ENCODE peak calls at places on chromosomes 4 and X, in ten cellular contexts. A is B cell; K is HL-60; Y is A549; M is SW480; Q is CD8-positive, alpha-beta memory T cell; T is T-helper 2 cell; F is activated naive CD8-positive, alpha-beta T cell treated with anti-CD3 and anti-CD28 coated beads, Interleukin-2, amount 10 ng/mL, durations not matched to agents 7 days and 5 days; J is RPMI8226; N is cardiac fibroblast. E is an unnamed sample.
A peak's percentile ranks its signal among the peaks of the same experiment; 100 is the strongest.

GRCh38 chrX:1717326-1717725 is 102.5 kb downstream of the ASMT start:
- DNase-seq in A (no peak), K (no peak), Y (no peak), M (no peak), Q (no peak), T (no peak), F (no peak), J (no peak), N (no peak), E (no peak)

GRCh38 chr4:25330905-25331816 is 18.6 kb downstream of the ZCCHC4 start:
- DNase-seq in A (no peak), K (no peak), Y (no peak), M (no peak), Q (no peak), T (no peak), F (no peak), J (no peak), N (no peak), E (no peak)

GRCh38 chr4:156751486-156751885 is 220.1 kb downstream of the PDGFC start:
- DNase-seq in A (no peak), K (no peak), Y (no peak), M (no peak), Q (no peak), T (no peak), F (no peak), J (no peak), N (peak; percentile 62), E (peak; percentile 34)

GRCh38 chr4:1356181-1356998 is 9.4 kb downstream of the UVSSA start:
- DNase-seq in A (peak; percentile 85), K (no peak), Y (peak; percentile 61), M (peak; percentile 46), Q (peak; percentile 22), T (peak; percentile 22), F (peak; percentile 65), J (peak; percentile 43), N (peak; percentile 64), E (no peak)

GRCh38 chrX:42546800-42547199 is 231.2 kb downstream of the PPP1R2C start:
- DNase-seq in A (no peak), K (no peak), Y (no peak), M (no peak), Q (no peak), T (no peak), F (no peak), J (no peak), N (no peak), E (no peak)

GRCh38 chr4:88211473-88212252 is 53.2 kb upstream of the ABCG2 start:
- DNase-seq in A (peak; percentile 33), K (no peak), Y (no peak), M (peak; percentile 26), Q (peak; percentile 28), T (no peak), F (no peak), J (peak; percentile 73), N (peak; percentile 63), E (peak; percentile 42)

GRCh38 chr4:89379541-89380035 is 72.0 kb upstream of the GPRIN3 start:
- DNase-seq in A (no peak), K (no peak), Y (no peak), M (no peak), Q (no peak), T (no peak), F (no peak), J (no peak), N (peak; percentile 11), E (no peak)

GRCh38 chr4:69095301-69095731 is 958 bp upstream of the UGT2B7 start:
- DNase-seq in A (no peak), K (no peak), Y (peak; percentile 37), M (no peak), Q (no peak), T (no peak), F (no peak), J (no peak), N (peak; percentile 88), E (peak; percentile 53)

GRCh38 chr4:53365121-53365485 is 758 bp downstream of the SCFD2 start:
- DNase-seq in A (no peak), K (peak; percentile 41), Y (no peak), M (peak; percentile 25), Q (no peak), T (no peak), F (no peak), J (peak; percentile 54), N (peak; percentile 28), E (no peak)

GRCh38 chr4:38509551-38509950 is 154.4 kb upstream of the KLF3 start:
- DNase-seq in A (no peak), K (no peak), Y (no peak), M (no peak), Q (peak; percentile 22), T (no peak), F (peak; percentile 48), J (no peak), N (no peak), E (no peak)

GRCh38 chr4:73092868-73093267 is 23.4 kb upstream of the COX18 start:
- DNase-seq in A (no peak), K (no peak), Y (no peak), M (no peak), Q (no peak), T (no peak), F (no peak), J (no peak), N (no peak), E (no peak)

GRCh38 chr4:113971706-113972360 is 7.6 kb downstream of the ARSJ start:
- DNase-seq in A (no peak), K (no peak), Y (no peak), M (no peak), Q (no peak), T (no peak), F (no peak), J (no peak), N (peak; percentile 49), E (no peak)

E was measured in HS-5.